ENCODE peak calls at places on chromosome 1, in six cellular contexts. S is thoracic aorta, X is neural progenitor cell, N is tibial artery, R is cardiac muscle cell, C is HCT116. H is an unnamed sample.

GRCh38 chr1:194047921-194048320 is 861.5 kb upstream of the B3GALT2 start:
- DNase-seq in N (no peak), S (no peak), C (no peak), R (no peak), X (no peak), H (no peak)

GRCh38 chr1:44405804-44406743 is 1.0 kb downstream of the RNF220 start:
- DNase-seq in N (no peak), R (peak; percentile 44), X (peak; percentile 54), S (no peak), C (no peak), H (no peak)

GRCh38 chr1:226877669-226878068 is 7.3 kb downstream of the PSEN2 start:
- DNase-seq in R (no peak), C (no peak), S (no peak), X (no peak), N (no peak), H (no peak)

GRCh38 chr1:39882152-39882551 is 1.2 kb downstream of the TRIT1 start:
- DNase-seq in N (no peak), C (no peak), X (no peak), R (no peak), S (no peak), H (no peak)

GRCh38 chr1:8519167-8519566 is 201.3 kb downstream of the SLC45A1 start:
- DNase-seq in N (no peak), C (no peak), X (no peak), S (no peak), R (no peak), H (no peak)

GRCh38 chr1:178937770-178938169 is 66.9 kb upstream of the ANGPTL1 start:
- DNase-seq in X (no peak), R (no peak), C (no peak), N (no peak), S (no peak), H (no peak)

GRCh38 chr1:174058639-174059038 is 36.5 kb upstream of the RC3H1 start:
- DNase-seq in R (no peak), C (no peak), S (no peak), X (no peak), N (no peak), H (no peak)

GRCh38 chr1:192053661-192054060 is 104.6 kb upstream of the RGS18 start:
- DNase-seq in X (no peak), C (no peak), S (no peak), N (no peak), R (no peak), H (no peak)

GRCh38 chr1:145985502-145986439 is 10.6 kb downstream of the TXNIP start:
- DNase-seq in X (no peak), S (no peak), R (peak; percentile 75), C (peak; percentile 33), N (peak; percentile 52), H (no peak)

GRCh38 chr1:218587890-218588289 is 242.8 kb downstream of the TGFB2 start:
- DNase-seq in X (no peak), N (no peak), R (no peak), C (no peak), S (no peak), H (no peak)

GRCh38 chr1:21937034-21937371 is at the start of gene HSPG2:
- DNase-seq in R (no peak), C (no peak), X (no peak), S (no peak), N (no peak), H (no peak)

GRCh38 chr1:246809473-246809872 is 85.3 kb downstream of the SCCPDH start:
- DNase-seq in C (no peak), N (no peak), R (no peak), S (no peak), X (no peak), H (no peak)
- H3K27me3 ChIP-seq in C (no peaks in the 10 kb centered on the region), N (no peaks in the 10 kb centered on the region), R (no peaks in the 10 kb centered on the region), S (no peaks in the 10 kb centered on the region), X (no peaks in the 10 kb centered on the region), H (no peaks in the 10 kb centered on the region)

GRCh38 chr1:202127836-202128622 is 5.3 kb downstream of the GPR37L1 start:
- DNase-seq in X (no peak), N (no peak), R (no peak), S (no peak), C (no peak), H (no peak)

GRCh38 chr1:202130275-202130646 is 7.5 kb downstream of the GPR37L1 start:
- DNase-seq in S (no peak), N (no peak), C (no peak), R (no peak), X (peak; percentile 16), H (no peak)

GRCh38 chr1:202131956-202132821 is 9.5 kb downstream of the GPR37L1 start:
- DNase-seq in C (no peak), S (no peak), R (no peak), N (peak; percentile 83), X (no peak), H (peak; percentile 81)

GRCh38 chr1:202130816-202131522 is 8.3 kb downstream of the GPR37L1 start:
- DNase-seq in X (no peak), S (no peak), N (no peak), R (no peak), C (no peak), H (no peak)

GRCh38 chr1:202129453-202130274 is 6.9 kb downstream of the GPR37L1 start:
- DNase-seq in R (no peak), S (no peak), X (no peak), N (no peak), C (no peak), H (no peak)
- TF ChIP-seq CTCF in R (no peak), S (no peak), X (no peak), N (no peak), C (no peak), H (no peak)

DNA sequence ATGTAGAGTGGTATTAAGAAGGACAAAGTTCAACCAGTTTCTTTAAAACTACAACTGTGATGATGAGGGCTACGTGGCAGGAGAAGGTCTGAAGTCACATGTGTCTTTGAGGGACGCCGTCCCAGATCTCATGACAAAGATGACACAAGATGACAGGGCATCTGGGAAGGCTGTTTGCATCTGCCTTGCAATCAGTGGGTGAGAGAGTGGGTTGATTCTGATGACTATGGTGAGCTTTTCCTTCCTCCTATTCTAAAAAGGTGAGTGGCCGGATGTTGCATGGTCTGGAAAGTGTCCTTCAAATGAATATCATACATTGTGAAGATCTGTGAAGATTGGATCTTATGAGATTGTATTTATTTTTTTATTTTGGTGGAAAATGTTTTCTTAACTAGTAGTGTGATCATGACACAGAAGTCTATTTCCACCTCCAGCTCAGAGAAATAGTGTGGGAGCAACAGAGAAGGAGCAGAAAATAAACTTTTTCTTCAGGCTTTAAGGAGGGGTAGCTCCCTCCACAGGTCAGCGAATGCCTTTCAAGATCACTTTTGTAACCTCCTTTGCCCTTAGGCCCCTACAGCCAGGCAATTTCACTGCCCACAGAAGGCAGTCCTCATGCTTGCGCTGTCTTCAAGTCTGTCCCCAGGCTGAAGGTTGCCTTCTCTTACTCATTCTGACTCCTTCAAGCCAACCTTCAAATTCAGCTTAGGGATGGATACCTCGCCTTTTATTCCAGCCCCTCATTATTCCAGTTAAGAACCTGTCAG is 75.9 kb upstream of the ATF3 start:
- DNase-seq in X (no peak), R (no peak), S (no peak), N (no peak), C (no peak), H (no peak)
- H3K27me3 ChIP-seq in X (no peaks in the 10 kb centered on the region), R (peaks cover 4% of the 10 kb centered on the region), S (no peaks in the 10 kb centered on the region), N (no peaks in the 10 kb centered on the region), C (no peaks in the 10 kb centered on the region), H (no peaks in the 10 kb centered on the region)

GRCh38 chr1:50978144-50978851 is 8.3 kb downstream of the CDKN2C start:
- DNase-seq in R (peak; percentile 47), X (peak; percentile 87), C (no peak), S (no peak), N (peak; percentile 53), H (peak; percentile 70)
- TF ChIP-seq CTCF in R (no peak), X (no peak), C (no peak), S (no peak), N (no peak), H (no peak)

GRCh38 chr1:232878141-232878540 is 72.3 kb upstream of the NTPCR start:
- DNase-seq in R (no peak), S (no peak), N (no peak), X (no peak), C (no peak), H (no peak)
- H3K27me3 ChIP-seq in R (no peaks in the 10 kb centered on the region), S (no peaks in the 10 kb centered on the region), N (no peaks in the 10 kb centered on the region), X (no peaks in the 10 kb centered on the region), C (no peaks in the 10 kb centered on the region), H (no peaks in the 10 kb centered on the region)

GRCh38 chr1:30381266-30381665 is 342.1 kb downstream of the MATN1 start:
- DNase-seq in C (no peak), R (no peak), X (no peak), N (no peak), S (no peak), H (peak; percentile 20)

GRCh38 chr1:30379684-30380624 is 343.4 kb downstream of the MATN1 start:
- DNase-seq in R (peak; percentile 88), C (peak; percentile 60), N (peak; percentile 46), X (peak; percentile 87), S (no peak), H (peak; percentile 70)

GRCh38 chr1:30378991-30379581 is 344.3 kb downstream of the MATN1 start:
- DNase-seq in N (no peak), C (no peak), S (no peak), R (no peak), X (peak; percentile 23), H (peak; percentile 58)

GRCh38 chr1:30381671-30382365 is 341.6 kb downstream of the MATN1 start:
- DNase-seq in X (no peak), R (no peak), S (no peak), C (no peak), N (no peak), H (peak; percentile 59)

GRCh38 chr1:30380625-30380984 is 342.8 kb downstream of the MATN1 start:
- DNase-seq in C (no peak), N (no peak), R (no peak), X (no peak), S (no peak), H (no peak)
- TF ChIP-seq CTCF in C (no peak), N (no peak), R (no peak), X (no peak), S (no peak), H (no peak)

H was measured in suprapubic skin.